ENCODE peak calls at places on chromosomes 1 and 21, in ten cellular contexts. J is fibroblast of the aortic adventitia, X is breast epithelium, D is psoas muscle, C is mammary epithelial cell, W is esophagus squamous epithelium, A is fibroblast of villous mesenchyme, O is SJSA1, V is fibroblast of mammary gland, F is ascending aorta. I is an unnamed sample.

GRCh38 chr21:38841472-38841871 is 35.7 kb downstream of the ETS2 start:
- DNase-seq in J (no peak), X (no peak), D (no peak), C (peak), W (no peak), A (no peak), O (peak), V (peak), F (no peak), I (no peak)

GRCh38 chr1:116579253-116579875 is 8.5 kb upstream of the CD58 start:
- DNase-seq in J (no peak), X (no peak), D (peak), C (no peak), W (no peak), A (no peak), O (no peak), V (no peak), F (no peak), I (no peak)

GRCh38 chr21:42118901-42119300 is 47.8 kb downstream of the UMODL1 start:
- DNase-seq in J (no peak), X (no peak), D (peak), C (no peak), W (no peak), A (no peak), O (no peak), V (peak), F (no peak), I (peak)

GRCh38 chr21:33025106-33025470 is 647 bp upstream of the OLIG2 start:
- DNase-seq in J (no peak), X (no peak), D (no peak), C (no peak), W (no peak), A (no peak), O (no peak), V (no peak), F (no peak), I (no peak)

GRCh38 chr1:210448293-210448892 is 119.7 kb downstream of the HHAT start:
- DNase-seq in J (peak), X (no peak), D (no peak), C (peak), W (no peak), A (peak), O (no peak), V (peak), F (no peak), I (peak)

GRCh38 chr1:193432979-193433587 is 246.7 kb upstream of the B3GALT2 start:
- DNase-seq in J (no peak), X (no peak), D (no peak), C (no peak), W (no peak), A (no peak), O (no peak), V (no peak), F (no peak), I (no peak)

GRCh38 chr1:1299686-1300351 is 7.9 kb downstream of the ACAP3 start:
- DNase-seq in J (no peak), X (no peak), D (no peak), C (no peak), W (no peak), A (no peak), O (no peak), V (no peak), F (no peak), I (no peak)

GRCh38 chr1:10431065-10431730 is 965 bp downstream of the CENPS start:
- DNase-seq in J (peak), X (no peak), D (no peak), C (peak), W (no peak), A (peak), O (no peak), V (peak), F (no peak), I (no peak)

GRCh38 chr1:26693557-26694184 is 2.1 kb upstream of the ARID1A start:
- DNase-seq in J (peak), X (no peak), D (no peak), C (no peak), W (no peak), A (no peak), O (no peak), V (no peak), F (no peak), I (no peak)

GRCh38 chr1:166479052-166479631 is 312.3 kb upstream of the FAM78B start:
- DNase-seq in J (peak), X (no peak), D (peak), C (peak), W (no peak), A (peak), O (no peak), V (peak), F (no peak), I (peak)

GRCh38 chr1:160639652-160640051 is 7.2 kb downstream of the SLAMF1 start:
- DNase-seq in J (no peak), X (no peak), D (no peak), C (no peak), W (no peak), A (peak), O (no peak), V (no peak), F (no peak), I (no peak)
- H3K4me3 ChIP-seq in J (no peak), X (no peak), D (no peak), C (no peak), W (no peak), A (no peak), O (no peak), V (no peak), F (no peak), I (no peak)

GRCh38 chr1:201466492-201466891 is 2.5 kb downstream of the PHLDA3 start:
- DNase-seq in J (peak), X (no peak), D (no peak), C (peak), W (no peak), A (peak), O (no peak), V (peak), F (no peak), I (no peak)
- H3K4me3 ChIP-seq in J (peak), X (peak), D (peak), C (peak), W (peak), A (peak), O (no peak), V (peak), F (peak), I (no peak)

GRCh38 chr1:117653732-117654484 is 48.1 kb downstream of the TENT5C start:
- DNase-seq in J (no peak), X (no peak), D (no peak), C (no peak), W (no peak), A (no peak), O (no peak), V (no peak), F (no peak), I (no peak)

GRCh38 chr1:117651616-117652015 is 45.8 kb downstream of the TENT5C start:
- DNase-seq in J (no peak), X (no peak), D (no peak), C (no peak), W (no peak), A (no peak), O (no peak), V (no peak), F (no peak), I (no peak)

GRCh38 chr1:117653195-117653594 is 47.3 kb downstream of the TENT5C start:
- DNase-seq in J (no peak), X (no peak), D (no peak), C (no peak), W (no peak), A (no peak), O (no peak), V (no peak), F (no peak), I (no peak)

GRCh38 chr1:117650840-117651568 is 45.2 kb downstream of the TENT5C start:
- DNase-seq in J (no peak), X (no peak), D (no peak), C (no peak), W (no peak), A (no peak), O (no peak), V (no peak), F (no peak), I (no peak)

GRCh38 chr1:117652421-117652820 is 46.6 kb downstream of the TENT5C start:
- DNase-seq in J (no peak), X (no peak), D (no peak), C (no peak), W (no peak), A (no peak), O (no peak), V (peak), F (no peak), I (no peak)
- H3K4me3 ChIP-seq in J (no peak), X (no peak), D (no peak), C (no peak), W (no peak), A (no peak), O (no peak), V (no peak), F (no peak), I (no peak)

DNA sequence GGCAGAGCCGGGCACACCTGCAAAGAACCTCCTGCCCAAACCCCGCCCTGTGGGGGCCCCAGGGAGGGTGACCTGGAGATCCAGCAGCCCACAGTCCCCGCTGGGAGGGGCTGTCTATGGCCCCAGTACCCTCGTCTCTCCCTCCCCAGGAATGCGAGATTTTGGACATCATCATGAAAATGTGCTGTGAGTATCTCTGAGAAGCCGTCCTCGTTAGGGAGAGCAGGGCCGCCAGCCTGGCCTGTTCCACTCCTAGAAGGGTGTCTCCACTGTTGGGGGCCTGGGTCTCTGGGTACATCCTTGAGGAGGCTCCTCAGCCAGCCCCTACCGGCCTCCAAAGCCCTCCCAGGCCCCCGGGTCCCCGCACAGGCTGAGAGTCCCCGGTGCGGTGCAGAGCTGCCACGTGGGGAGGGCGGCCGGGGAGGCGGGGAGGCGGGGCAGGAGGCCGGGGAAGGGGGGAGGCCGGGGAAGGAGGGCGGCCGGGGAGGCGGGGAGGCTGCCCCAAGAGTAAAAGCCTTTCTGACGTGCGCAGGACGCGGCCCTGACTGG is 18.7 kb downstream of the COL6A1 start:
- DNase-seq in J (no peak), X (peak), D (peak), C (no peak), W (no peak), A (no peak), O (peak), V (no peak), F (no peak), I (no peak)
- H3K4me3 ChIP-seq in J (no peak), X (no peak), D (no peak), C (no peak), W (no peak), A (no peak), O (no peak), V (no peak), F (no peak), I (no peak)

DNA sequence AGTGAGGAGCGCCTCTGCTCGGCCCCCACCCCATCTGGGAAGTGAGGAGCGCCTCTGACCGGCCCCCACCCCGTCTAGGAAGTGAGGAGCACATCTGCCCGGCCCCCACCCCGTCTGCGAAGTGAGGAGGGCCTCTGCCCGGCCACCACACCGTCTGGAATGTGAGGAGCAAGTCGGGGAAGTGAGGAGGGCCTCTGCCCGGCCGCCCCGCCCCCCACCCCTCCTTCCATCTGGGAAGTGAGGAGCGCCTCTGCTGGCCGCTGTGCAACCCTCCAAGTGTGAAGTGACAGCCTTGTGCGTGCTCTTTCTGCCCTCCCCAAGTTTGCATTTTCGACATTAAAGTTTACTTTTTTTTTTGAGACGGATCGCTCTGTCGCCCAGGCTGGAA is 5.1 kb upstream of the ZZZ3 start:
- DNase-seq in J (no peak), X (no peak), D (no peak), C (no peak), W (no peak), A (peak), O (no peak), V (peak), F (no peak), I (no peak)
- H3K4me3 ChIP-seq in J (no peak), X (no peak), D (peak), C (no peak), W (peak), A (peak), O (no peak), V (no peak), F (peak), I (no peak)

GRCh38 chr1:216723274-216723780 is at the start of gene ESRRG:
- DNase-seq in J (no peak), X (peak), D (peak), C (no peak), W (no peak), A (no peak), O (no peak), V (no peak), F (no peak), I (no peak)
- H3K4me3 ChIP-seq in J (peak), X (peak), D (peak), C (peak), W (peak), A (no peak), O (no peak), V (no peak), F (peak), I (no peak)

DNA sequence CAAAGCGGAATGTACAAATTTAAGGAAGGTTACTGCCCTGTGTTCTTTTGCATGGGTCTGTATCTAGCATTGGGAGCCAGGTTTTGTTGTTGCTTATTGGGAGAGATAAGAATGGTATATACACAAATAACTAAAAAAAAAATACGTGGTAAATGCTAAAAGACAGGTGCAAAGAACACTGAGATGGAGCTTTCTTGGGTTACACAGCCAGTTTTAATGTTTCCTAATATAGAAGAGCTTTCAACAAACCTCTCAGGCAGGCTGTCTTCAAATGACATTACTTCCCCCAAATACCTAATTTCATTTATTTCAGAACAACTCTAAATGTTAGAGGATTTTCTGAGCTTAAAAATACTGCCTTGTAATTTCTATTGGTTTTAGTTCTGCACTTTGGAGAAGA is 1.4 kb upstream of the MDM4 start:
- DNase-seq in J (no peak), X (no peak), D (no peak), C (no peak), W (no peak), A (no peak), O (no peak), V (no peak), F (no peak), I (no peak)
- H3K4me3 ChIP-seq in J (no peak), X (no peak), D (no peak), C (no peak), W (no peak), A (no peak), O (no peak), V (no peak), F (no peak), I (no peak)

GRCh38 chr1:66335859-66336640 is 197.9 kb upstream of the SGIP1 start:
- DNase-seq in J (peak), X (no peak), D (peak), C (no peak), W (peak), A (peak), O (no peak), V (peak), F (peak), I (no peak)
- H3K4me3 ChIP-seq in J (peak), X (no peak), D (peak), C (no peak), W (peak), A (peak), O (no peak), V (no peak), F (peak), I (no peak)

GRCh38 chr1:36160388-36160948 is 4.5 kb downstream of the MAP7D1 start:
- DNase-seq in J (no peak), X (no peak), D (no peak), C (no peak), W (no peak), A (no peak), O (no peak), V (no peak), F (no peak), I (no peak)

GRCh38 chr1:36163426-36163825 is 7.5 kb downstream of the MAP7D1 start:
- DNase-seq in J (no peak), X (no peak), D (no peak), C (no peak), W (no peak), A (no peak), O (no peak), V (no peak), F (no peak), I (no peak)

GRCh38 chr1:36160949-36161485 is 5.1 kb downstream of the MAP7D1 start:
- DNase-seq in J (peak), X (no peak), D (peak), C (peak), W (no peak), A (peak), O (peak), V (peak), F (no peak), I (peak)

GRCh38 chr1:36162680-36163079 is 6.7 kb downstream of the MAP7D1 start:
- DNase-seq in J (no peak), X (no peak), D (no peak), C (no peak), W (no peak), A (no peak), O (no peak), V (no peak), F (no peak), I (no peak)

DNA sequence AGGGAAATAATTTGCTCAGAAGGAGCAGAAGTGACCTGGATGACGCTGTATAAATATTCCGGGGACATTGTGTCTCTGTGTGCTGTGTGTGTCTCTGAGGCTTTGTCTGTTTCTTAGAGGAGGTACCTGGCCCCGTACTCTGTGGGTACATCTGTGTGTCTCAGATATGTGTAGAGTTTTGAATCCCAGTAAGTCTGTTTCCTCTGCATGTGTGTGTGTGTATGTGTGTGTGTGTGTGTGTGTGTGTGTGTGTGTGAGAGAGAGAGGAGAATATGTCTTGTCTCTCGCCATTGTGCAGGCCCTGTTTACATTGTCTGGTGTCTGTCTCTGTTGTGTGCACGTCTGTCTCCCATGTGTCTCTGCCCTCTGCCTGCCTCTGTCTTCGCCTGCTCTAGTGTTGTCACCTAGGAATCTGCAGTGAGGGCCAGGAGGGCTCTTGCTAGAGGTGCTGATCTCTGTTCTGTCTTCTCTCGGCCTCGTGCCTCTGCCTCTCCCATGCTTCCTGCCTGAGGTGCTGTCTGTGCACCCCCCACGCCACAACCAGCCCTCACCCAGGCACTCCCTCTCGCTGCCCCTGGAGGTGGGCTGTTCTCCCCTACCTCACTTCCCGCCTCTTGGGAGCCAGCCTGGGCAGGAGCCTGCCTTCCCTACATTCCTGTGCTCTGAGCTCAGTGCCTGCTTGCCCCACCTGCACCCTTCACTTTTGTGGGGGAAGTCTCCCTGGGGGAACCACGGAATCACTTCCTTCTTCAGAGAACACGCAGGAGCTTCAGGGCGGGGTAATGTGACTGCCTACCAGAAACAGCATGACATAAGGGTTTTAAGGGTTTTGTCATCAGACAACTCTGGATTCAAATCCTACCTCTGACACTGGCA is 5.9 kb downstream of the MAP7D1 start:
- DNase-seq in J (peak), X (no peak), D (peak), C (peak), W (no peak), A (no peak), O (no peak), V (peak), F (peak), I (peak)
- H3K4me3 ChIP-seq in J (peak), X (no peak), D (peak), C (peak), W (peak), A (peak), O (no peak), V (peak), F (peak), I (peak)

DNA sequence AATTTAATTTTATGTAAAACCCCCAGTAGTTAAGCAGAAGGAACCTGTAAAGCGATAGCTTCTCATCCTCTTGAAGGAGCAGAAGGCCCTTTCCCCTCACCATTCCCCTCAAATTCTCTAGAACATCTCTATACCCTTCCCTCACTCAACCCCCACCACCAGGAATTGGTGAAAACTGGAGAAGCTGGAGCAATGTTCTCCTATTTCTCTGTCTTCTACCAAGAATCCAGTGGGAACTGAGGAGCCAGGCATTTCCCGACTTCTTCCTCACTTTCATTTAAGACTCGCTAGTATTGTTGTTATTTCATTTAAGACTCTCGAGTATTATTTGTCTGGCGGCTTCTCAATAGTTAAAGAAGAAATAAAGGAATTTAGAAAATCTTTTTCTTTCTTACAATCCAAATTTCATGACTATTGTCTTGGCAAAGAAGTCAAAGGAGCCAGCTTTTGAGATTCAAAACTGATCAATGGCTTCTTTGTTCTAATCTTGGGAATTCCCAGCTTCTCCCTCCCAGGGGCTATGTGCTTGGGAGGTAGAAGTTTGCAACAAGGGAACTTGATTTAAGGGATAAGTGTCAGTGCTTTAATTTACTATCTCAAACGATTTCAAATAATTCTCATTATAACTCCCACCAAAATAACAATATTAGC is 253.3 kb upstream of the ADGRL2 start:
- DNase-seq in J (no peak), X (no peak), D (no peak), C (peak), W (no peak), A (no peak), O (no peak), V (no peak), F (no peak), I (no peak)
- H3K4me3 ChIP-seq in J (no peak), X (no peak), D (no peak), C (no peak), W (no peak), A (no peak), O (no peak), V (no peak), F (no peak), I (no peak)

I was measured in Jurkat, Clone E6-1.